ENCODE peak calls at places on chromosomes 6 and 20, in seven cellular contexts. One of them, this sample, is unnamed.

GRCh38 chr6:159692303-159693127 is 526 bp downstream of the SOD2 start:
- DNase-seq in K562: no peak
- DNase-seq in H9: peak
- DNase-seq in HFFc6: peak
- DNase-seq in upper lobe of right lung: peak
- DNase-seq in left lung: peak
- DNase-seq in nephron progenitor cell: peak
- DNase-seq in this sample: no peak

GRCh38 chr6:25620391-25620790 is 31.6 kb upstream of the SCGN start:
- DNase-seq in K562: no peak
- DNase-seq in HFFc6: no peak
- DNase-seq in upper lobe of right lung: no peak
- DNase-seq in nephron progenitor cell: no peak
- DNase-seq in H9: no peak
- DNase-seq in left lung: no peak
- DNase-seq in this sample: no peak

GRCh38 chr6:125984311-125984710 is 2.0 kb upstream of the TRMT11 start:
- DNase-seq in H9: no peak
- DNase-seq in upper lobe of right lung: no peak
- DNase-seq in K562: no peak
- DNase-seq in HFFc6: peak
- DNase-seq in left lung: no peak
- DNase-seq in nephron progenitor cell: no peak
- DNase-seq in this sample: no peak

GRCh38 chr6:52693777-52694176 is 22.9 kb downstream of the TMEM14A start:
- DNase-seq in HFFc6: no peak
- DNase-seq in left lung: no peak
- DNase-seq in nephron progenitor cell: no peak
- DNase-seq in upper lobe of right lung: no peak
- DNase-seq in K562: no peak
- DNase-seq in H9: no peak
- DNase-seq in this sample: no peak

GRCh38 chr6:162068340-162068739 is 659.2 kb downstream of the PRKN start:
- DNase-seq in left lung: no peak
- DNase-seq in nephron progenitor cell: no peak
- DNase-seq in HFFc6: no peak
- DNase-seq in H9: no peak
- DNase-seq in K562: no peak
- DNase-seq in upper lobe of right lung: no peak
- DNase-seq in this sample: no peak

GRCh38 chr6:84282566-84282965 is 55.1 kb upstream of the CEP162 start:
- DNase-seq in left lung: no peak
- DNase-seq in K562: no peak
- DNase-seq in H9: no peak
- DNase-seq in HFFc6: no peak
- DNase-seq in upper lobe of right lung: peak
- DNase-seq in nephron progenitor cell: no peak
- DNase-seq in this sample: no peak

GRCh38 chr6:42226251-42227143 is 8.8 kb upstream of the MRPS10 start:
- DNase-seq in upper lobe of right lung: no peak
- DNase-seq in H9: no peak
- DNase-seq in left lung: no peak
- DNase-seq in nephron progenitor cell: no peak
- DNase-seq in HFFc6: peak
- DNase-seq in K562: no peak
- DNase-seq in this sample: peak

GRCh38 chr6:72620866-72621242 is 1.0 kb upstream of the KCNQ5 start:
- DNase-seq in HFFc6: no peak
- DNase-seq in upper lobe of right lung: no peak
- DNase-seq in nephron progenitor cell: no peak
- DNase-seq in H9: peak
- DNase-seq in left lung: peak
- DNase-seq in K562: no peak
- DNase-seq in this sample: no peak

GRCh38 chr6:89916136-89916920 is 22.1 kb downstream of the GJA10 start:
- DNase-seq in left lung: no peak
- DNase-seq in nephron progenitor cell: no peak
- DNase-seq in HFFc6: no peak
- DNase-seq in H9: no peak
- DNase-seq in upper lobe of right lung: no peak
- DNase-seq in K562: no peak
- DNase-seq in this sample: no peak

GRCh38 chr6:21740719-21741118 is 147.2 kb downstream of the SOX4 start:
- DNase-seq in nephron progenitor cell: no peak
- DNase-seq in left lung: no peak
- DNase-seq in upper lobe of right lung: no peak
- DNase-seq in K562: no peak
- DNase-seq in H9: no peak
- DNase-seq in HFFc6: peak
- DNase-seq in this sample: no peak

GRCh38 chr6:161442381-161442858 is 168.6 kb upstream of the AGPAT4 start:
- DNase-seq in upper lobe of right lung: no peak
- DNase-seq in HFFc6: no peak
- DNase-seq in H9: no peak
- DNase-seq in K562: no peak
- DNase-seq in left lung: no peak
- DNase-seq in nephron progenitor cell: no peak
- DNase-seq in this sample: no peak

GRCh38 chr6:43317968-43318367 is 9.3 kb upstream of the CRIP3 start:
- DNase-seq in upper lobe of right lung: no peak
- DNase-seq in K562: no peak
- DNase-seq in HFFc6: no peak
- DNase-seq in nephron progenitor cell: no peak
- DNase-seq in left lung: no peak
- DNase-seq in H9: no peak
- DNase-seq in this sample: no peak

GRCh38 chr6:30100585-30101422 is 12.1 kb downstream of the TRIM31 start:
- DNase-seq in left lung: peak
- DNase-seq in nephron progenitor cell: peak
- DNase-seq in HFFc6: no peak
- DNase-seq in upper lobe of right lung: peak
- DNase-seq in K562: peak
- DNase-seq in H9: peak
- DNase-seq in this sample: no peak

GRCh38 chr20:6870559-6870958 is 103.1 kb downstream of the BMP2 start:
- DNase-seq in nephron progenitor cell: no peak
- DNase-seq in HFFc6: no peak
- DNase-seq in left lung: no peak
- DNase-seq in H9: no peak
- DNase-seq in K562: no peak
- DNase-seq in upper lobe of right lung: no peak
- DNase-seq in this sample: no peak

GRCh38 chr20:9447182-9447581 is 67.2 kb upstream of the LAMP5 start:
- DNase-seq in upper lobe of right lung: no peak
- DNase-seq in left lung: no peak
- DNase-seq in H9: no peak
- DNase-seq in HFFc6: no peak
- DNase-seq in nephron progenitor cell: no peak
- DNase-seq in K562: no peak
- DNase-seq in this sample: no peak

GRCh38 chr6:139028242-139028657 is 295 bp upstream of the ABRACL start:
- DNase-seq in H9: peak
- DNase-seq in nephron progenitor cell: no peak
- DNase-seq in upper lobe of right lung: no peak
- DNase-seq in K562: peak
- DNase-seq in left lung: no peak
- DNase-seq in HFFc6: peak
- DNase-seq in this sample: no peak

GRCh38 chr20:43681468-43681942 is 14.6 kb downstream of the MYBL2 start:
- DNase-seq in K562: no peak
- DNase-seq in HFFc6: no peak
- DNase-seq in H9: no peak
- DNase-seq in left lung: peak
- DNase-seq in nephron progenitor cell: no peak
- DNase-seq in upper lobe of right lung: no peak
- DNase-seq in this sample: no peak

GRCh38 chr20:43545837-43546578 is 12.8 kb upstream of the SGK2 start:
- DNase-seq in left lung: no peak
- DNase-seq in H9: no peak
- DNase-seq in K562: no peak
- DNase-seq in upper lobe of right lung: peak
- DNase-seq in HFFc6: no peak
- DNase-seq in nephron progenitor cell: no peak
- DNase-seq in this sample: no peak

GRCh38 chr6:37319156-37319555 is 34.6 kb upstream of the RNF8 start:
- DNase-seq in upper lobe of right lung: no peak
- DNase-seq in H9: no peak
- DNase-seq in HFFc6: no peak
- DNase-seq in K562: no peak
- DNase-seq in left lung: no peak
- DNase-seq in nephron progenitor cell: no peak
- DNase-seq in this sample: no peak

GRCh38 chr20:8837396-8837795 is 231.5 kb upstream of the PLCB4 start:
- DNase-seq in K562: no peak
- DNase-seq in HFFc6: peak
- DNase-seq in nephron progenitor cell: no peak
- DNase-seq in left lung: no peak
- DNase-seq in H9: no peak
- DNase-seq in upper lobe of right lung: no peak
- DNase-seq in this sample: peak

GRCh38 chr6:11648889-11649288 is 111.3 kb downstream of the TMEM170B start:
- DNase-seq in H9: no peak
- DNase-seq in nephron progenitor cell: no peak
- DNase-seq in K562: no peak
- DNase-seq in HFFc6: no peak
- DNase-seq in left lung: no peak
- DNase-seq in upper lobe of right lung: no peak
- DNase-seq in this sample: no peak

GRCh38 chr6:43809417-43810305 is 39.6 kb downstream of the VEGFA start:
- DNase-seq in upper lobe of right lung: no peak
- DNase-seq in K562: peak
- DNase-seq in H9: no peak
- DNase-seq in left lung: no peak
- DNase-seq in HFFc6: peak
- DNase-seq in nephron progenitor cell: no peak
- DNase-seq in this sample: peak

GRCh38 chr6:21208796-21209186 is 384.8 kb upstream of the SOX4 start:
- DNase-seq in upper lobe of right lung: no peak
- DNase-seq in nephron progenitor cell: no peak
- DNase-seq in H9: no peak
- DNase-seq in HFFc6: no peak
- DNase-seq in K562: no peak
- DNase-seq in left lung: no peak
- DNase-seq in this sample: no peak

GRCh38 chr6:16320533-16321340 is 82.3 kb downstream of the GMPR start:
- DNase-seq in left lung: no peak
- DNase-seq in H9: no peak
- DNase-seq in nephron progenitor cell: no peak
- DNase-seq in K562: no peak
- DNase-seq in upper lobe of right lung: no peak
- DNase-seq in HFFc6: peak
- DNase-seq in this sample: no peak

GRCh38 chr20:47396762-47397476 is 40.4 kb upstream of the ZMYND8 start:
- DNase-seq in H9: no peak
- DNase-seq in K562: no peak
- DNase-seq in left lung: no peak
- DNase-seq in nephron progenitor cell: no peak
- DNase-seq in upper lobe of right lung: no peak
- DNase-seq in HFFc6: no peak
- DNase-seq in this sample: no peak

GRCh38 chr6:164013480-164014208 is 599.1 kb downstream of the QKI start:
- DNase-seq in H9: no peak
- DNase-seq in HFFc6: no peak
- DNase-seq in left lung: no peak
- DNase-seq in nephron progenitor cell: no peak
- DNase-seq in K562: no peak
- DNase-seq in upper lobe of right lung: no peak
- DNase-seq in this sample: no peak

GRCh38 chr20:56570832-56571231 is 37.8 kb downstream of the FAM209B start:
- DNase-seq in HFFc6: no peak
- DNase-seq in upper lobe of right lung: no peak
- DNase-seq in nephron progenitor cell: no peak
- DNase-seq in H9: no peak
- DNase-seq in left lung: no peak
- DNase-seq in K562: no peak
- DNase-seq in this sample: no peak
- TF ChIP-seq CTCF in HFFc6: no peak
- TF ChIP-seq CTCF in upper lobe of right lung: no peak
- TF ChIP-seq CTCF in nephron progenitor cell: no peak
- TF ChIP-seq CTCF in H9: no peak
- TF ChIP-seq CTCF in left lung: no peak
- TF ChIP-seq CTCF in K562: no peak
- TF ChIP-seq CTCF in this sample: no peak

GRCh38 chr6:157158897-157159296 is 164.4 kb downstream of the TMEM242 start:
- DNase-seq in left lung: no peak
- DNase-seq in upper lobe of right lung: no peak
- DNase-seq in K562: no peak
- DNase-seq in HFFc6: no peak
- DNase-seq in H9: no peak
- DNase-seq in nephron progenitor cell: no peak
- DNase-seq in this sample: no peak
- TF ChIP-seq CTCF in left lung: no peak
- TF ChIP-seq CTCF in upper lobe of right lung: no peak
- TF ChIP-seq CTCF in K562: peak
- TF ChIP-seq CTCF in HFFc6: no peak
- TF ChIP-seq CTCF in H9: peak
- TF ChIP-seq CTCF in nephron progenitor cell: no peak
- TF ChIP-seq CTCF in this sample: no peak

GRCh38 chr6:113359155-113360140 is 497.7 kb upstream of the MARCKS start:
- DNase-seq in K562: no peak
- DNase-seq in nephron progenitor cell: no peak
- DNase-seq in upper lobe of right lung: no peak
- DNase-seq in H9: no peak
- DNase-seq in left lung: no peak
- DNase-seq in HFFc6: peak
- DNase-seq in this sample: peak
- TF ChIP-seq CTCF in K562: no peak
- TF ChIP-seq CTCF in nephron progenitor cell: no peak
- TF ChIP-seq CTCF in upper lobe of right lung: no peak
- TF ChIP-seq CTCF in H9: no peak
- TF ChIP-seq CTCF in left lung: no peak
- TF ChIP-seq CTCF in HFFc6: no peak
- TF ChIP-seq CTCF in this sample: no peak

GRCh38 chr6:143486752-143487151 is 24.8 kb downstream of the FUCA2 start:
- DNase-seq in nephron progenitor cell: no peak
- DNase-seq in left lung: no peak
- DNase-seq in H9: no peak
- DNase-seq in K562: no peak
- DNase-seq in upper lobe of right lung: no peak
- DNase-seq in HFFc6: no peak
- DNase-seq in this sample: no peak

GRCh38 chr6:143485967-143486366 is 25.6 kb downstream of the FUCA2 start:
- DNase-seq in nephron progenitor cell: no peak
- DNase-seq in K562: no peak
- DNase-seq in upper lobe of right lung: no peak
- DNase-seq in H9: no peak
- DNase-seq in HFFc6: no peak
- DNase-seq in left lung: no peak
- DNase-seq in this sample: no peak

GRCh38 chr6:143490775-143491174 is 20.7 kb downstream of the FUCA2 start:
- DNase-seq in K562: no peak
- DNase-seq in HFFc6: no peak
- DNase-seq in left lung: no peak
- DNase-seq in H9: no peak
- DNase-seq in nephron progenitor cell: no peak
- DNase-seq in upper lobe of right lung: no peak
- DNase-seq in this sample: no peak

DNA sequence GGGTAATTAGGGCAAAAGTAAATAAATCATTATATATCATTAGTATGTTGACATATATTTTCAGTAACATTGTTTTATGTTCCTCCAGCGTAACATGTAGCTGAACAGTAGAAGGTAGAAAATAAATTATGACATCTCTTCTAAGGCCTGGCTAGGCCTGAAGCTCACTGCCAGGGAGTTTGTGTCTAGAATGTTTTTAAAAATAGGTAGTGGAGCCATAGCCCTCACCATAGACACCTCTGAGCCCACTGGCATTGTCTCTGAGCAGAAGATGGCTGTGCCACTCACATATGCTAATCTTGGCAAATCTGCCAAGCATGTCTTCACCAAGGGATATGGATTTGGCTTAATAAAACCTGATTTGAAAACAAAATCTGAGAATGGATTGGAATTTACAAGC is 21.3 kb downstream of the FUCA2 start:
- DNase-seq in H9: no peak
- DNase-seq in HFFc6: no peak
- DNase-seq in K562: no peak
- DNase-seq in left lung: no peak
- DNase-seq in upper lobe of right lung: no peak
- DNase-seq in nephron progenitor cell: no peak
- DNase-seq in this sample: no peak
- TF ChIP-seq CTCF in H9: no peak
- TF ChIP-seq CTCF in HFFc6: no peak
- TF ChIP-seq CTCF in K562: no peak
- TF ChIP-seq CTCF in left lung: no peak
- TF ChIP-seq CTCF in upper lobe of right lung: no peak
- TF ChIP-seq CTCF in nephron progenitor cell: no peak
- TF ChIP-seq CTCF in this sample: no peak

This sample was measured in kidney epithelial cell.